ENCODE peak calls at places on chromosomes 11 and 22, in five cellular contexts. A, U, Z, X and D are unnamed samples.

GRCh38 chr22:48675141-48675827 is 1152.4 kb downstream of the BRD1 start:
- DNase-seq in X (no peak), A (no peak), U (no peak), Z (no peak), D (no peak)

GRCh38 chr11:112321521-112322172 is 61.0 kb upstream of the PLET1 start:
- DNase-seq in A (no peak), X (no peak), U (peak), Z (peak), D (peak)

GRCh38 chr11:22244986-22245592 is 52.2 kb downstream of the ANO5 start:
- DNase-seq in A (peak), X (peak), Z (peak), U (no peak), D (peak)

GRCh38 chr22:31613286-31613903 is 48.6 kb downstream of the PISD start:
- DNase-seq in U (no peak), A (no peak), X (no peak), Z (no peak), D (no peak)

GRCh38 chr11:80987161-80987560 is 1546.3 kb upstream of the TENM4 start:
- DNase-seq in X (no peak), A (no peak), Z (no peak), U (no peak), D (no peak)

GRCh38 chr22:25853078-25853477 is 111.1 kb downstream of the MYO18B start:
- DNase-seq in X (peak), A (no peak), U (no peak), Z (peak), D (no peak)

GRCh38 chr11:76230392-76230791 is 24.1 kb upstream of the WNT11 start:
- DNase-seq in Z (no peak), U (no peak), A (no peak), X (no peak), D (no peak)

GRCh38 chr11:9663699-9664275 is at the start of gene SWAP70:
- DNase-seq in U (peak), X (peak), A (peak), Z (peak), D (peak)

GRCh38 chr11:41003339-41003992 is 456.0 kb downstream of the LRRC4C start:
- DNase-seq in U (no peak), Z (peak), X (no peak), A (no peak), D (no peak)

GRCh38 chr22:45534339-45535192 is 31.9 kb downstream of the FBLN1 start:
- DNase-seq in Z (no peak), U (peak), X (no peak), A (no peak), D (no peak)

GRCh38 chr11:128290106-128290840 is 297.1 kb downstream of the ETS1 start:
- DNase-seq in U (peak), A (peak), X (peak), Z (peak), D (peak)

GRCh38 chr22:29040385-29041275 is 21.0 kb downstream of the C22orf31 start:
- DNase-seq in Z (peak), A (peak), X (peak), U (peak), D (peak)
- H3K4me3 ChIP-seq in Z (no peak), A (no peak), X (no peak), U (no peak), D (no peak)

DNA sequence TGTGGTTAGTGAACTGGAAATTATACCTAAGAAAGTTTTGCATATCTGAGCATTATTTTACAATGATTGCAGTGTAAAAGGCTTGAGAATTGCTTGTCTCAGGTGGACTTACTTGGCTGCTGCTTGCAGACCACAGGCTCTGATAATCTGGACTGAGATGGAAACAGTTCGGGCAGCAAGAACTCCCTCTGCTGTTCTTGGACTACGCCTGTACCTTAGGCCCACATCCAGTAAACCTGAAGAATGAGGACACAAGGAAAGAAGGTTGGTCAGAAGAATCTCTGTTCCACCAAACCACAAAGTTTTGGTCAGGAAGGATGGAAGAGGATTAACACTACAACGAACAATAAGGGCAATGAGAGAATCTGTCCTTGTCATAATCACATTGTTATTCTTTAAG is 80.1 kb downstream of the C2CD3 start:
- DNase-seq in X (peak), U (no peak), A (no peak), Z (no peak), D (peak)
- TF ChIP-seq CTCF in X (peak), U (peak), A (no peak), Z (no peak), D (peak)

GRCh38 chr11:104918113-104918824 is 20.0 kb upstream of the CASP12 start:
- DNase-seq in Z (peak), X (no peak), A (no peak), U (no peak), D (peak)
- H3K4me3 ChIP-seq in Z (peak), X (no peak), A (peak), U (peak), D (peak)

DNA sequence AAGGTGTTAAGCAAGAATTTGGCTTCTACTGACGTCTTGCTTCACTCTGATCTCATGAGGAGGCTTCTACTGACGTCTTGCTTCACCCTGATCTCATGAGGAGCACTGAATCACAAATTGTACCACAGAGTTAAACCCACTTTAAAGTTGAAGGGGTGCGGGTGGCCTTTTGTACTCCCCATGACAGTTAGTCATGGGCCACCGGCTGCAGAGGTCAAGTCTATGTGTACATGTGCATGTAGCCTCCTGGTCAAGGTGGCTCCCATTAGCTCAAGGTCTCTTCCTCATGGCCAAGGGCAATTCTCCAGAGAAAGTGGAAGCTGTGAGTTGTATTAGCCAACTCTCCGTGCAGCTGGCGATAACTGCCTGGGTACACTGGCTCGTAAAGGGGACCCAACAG is 23.1 kb upstream of the FZD4 start:
- DNase-seq in A (peak), U (no peak), X (no peak), Z (no peak), D (no peak)
- TF ChIP-seq CTCF in A (no peak), U (no peak), X (no peak), Z (no peak), D (no peak)

GRCh38 chr11:95792200-95792599 is 1.9 kb downstream of the CEP57 start:
- DNase-seq in X (peak), A (no peak), Z (no peak), U (no peak), D (no peak)
- H3K4me3 ChIP-seq in X (peak), A (no peak), Z (no peak), U (no peak), D (no peak)

GRCh38 chr22:41288245-41288946 is 2.4 kb upstream of the RANGAP1 start:
- DNase-seq in U (peak), A (no peak), X (no peak), Z (peak), D (peak)

GRCh38 chr22:41286639-41287091 is 678 bp upstream of the RANGAP1 start:
- DNase-seq in U (peak), A (peak), X (peak), Z (no peak), D (no peak)

GRCh38 chr22:41285441-41285819 is 557 bp downstream of the RANGAP1 start:
- DNase-seq in U (peak), A (peak), X (peak), Z (peak), D (peak)

GRCh38 chr22:41284465-41284864 is 1.5 kb downstream of the RANGAP1 start:
- DNase-seq in A (no peak), Z (peak), X (no peak), U (no peak), D (no peak)

DNA sequence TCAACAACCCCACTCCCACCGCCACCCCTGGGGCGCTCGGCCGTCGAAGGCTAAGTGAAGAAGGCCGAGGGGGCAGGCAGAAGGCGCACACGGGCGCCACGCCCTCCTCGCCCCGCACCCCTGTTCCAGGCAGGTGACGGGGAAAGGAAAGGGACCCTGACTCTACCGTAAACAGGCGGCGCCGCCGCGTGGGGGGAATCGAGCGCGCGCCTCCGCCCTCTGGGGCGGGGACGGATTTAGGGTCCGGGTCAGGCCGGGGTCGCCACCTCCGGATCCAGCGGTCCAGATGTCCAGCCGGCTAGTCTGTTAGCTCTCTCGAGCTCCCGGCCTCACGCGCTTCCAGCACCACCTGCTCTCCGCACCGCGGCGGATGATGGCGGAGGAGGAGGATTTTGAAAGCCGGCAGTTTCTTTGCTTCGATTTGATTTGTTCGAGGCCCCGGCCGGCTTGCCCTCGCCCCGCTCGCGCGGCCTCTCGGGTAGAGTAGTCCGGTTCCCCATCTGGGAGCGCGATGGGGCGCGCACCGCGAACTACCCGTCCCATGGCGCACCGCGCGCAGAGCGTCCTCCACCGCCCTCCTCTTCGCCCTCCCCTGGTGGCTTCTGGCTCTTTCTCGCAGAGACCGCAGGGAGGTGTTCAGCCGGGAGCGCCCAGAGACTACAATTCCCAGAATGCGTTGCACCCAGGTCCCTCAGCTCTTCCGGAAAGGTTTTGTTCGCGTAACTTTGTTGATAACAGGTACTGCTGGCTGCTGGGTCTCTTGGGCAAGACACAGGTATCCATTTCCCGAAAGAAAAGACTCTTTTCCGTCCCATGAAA is at the start of gene RANGAP1:
- DNase-seq in A (peak), X (peak), Z (peak), U (peak), D (peak)
- TF ChIP-seq CTCF in A (peak), X (peak), Z (no peak), U (peak), D (no peak)

DNA sequence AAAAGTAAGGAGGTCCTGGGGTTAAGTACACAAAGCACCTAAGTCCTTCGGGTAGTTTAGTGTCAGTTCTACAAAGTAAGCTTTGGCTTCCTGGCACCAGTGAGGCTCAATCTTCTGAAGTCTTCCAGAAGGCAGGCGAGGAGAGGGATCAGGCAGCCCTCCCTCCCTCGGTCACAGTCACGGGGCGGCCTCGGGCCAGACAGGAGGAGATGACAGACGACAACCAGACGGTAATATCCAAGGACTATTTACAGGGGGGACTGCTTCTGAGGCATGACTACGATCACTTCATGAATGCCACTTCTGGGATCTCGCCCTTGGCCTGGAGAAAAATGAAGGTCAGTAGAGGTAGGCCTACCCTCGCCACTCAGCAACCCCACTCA is 378 bp upstream of the TMEM223 start:
- DNase-seq in X (peak), Z (no peak), A (no peak), U (no peak), D (no peak)
- H3K4me3 ChIP-seq in X (peak), Z (no peak), A (peak), U (no peak), D (peak)